ENCODE peak calls at places on chromosomes 1 and 21, in four cellular contexts. X is CD8-positive, alpha-beta T cell; G is foreskin fibroblast; V is activated CD8-positive, alpha-beta memory T cell treated with anti-CD3 and anti-CD28 coated beads for 1 hour. N is an unnamed sample.

GRCh38 chr1:199550384-199551067 is 477.0 kb upstream of the NR5A2 start:
- DNase-seq in X (no peak), G (peak; percentile 65), V (no peak), N (no peak)

GRCh38 chr1:94537254-94537653 is 4.3 kb downstream of the F3 start:
- DNase-seq in X (no peak), G (no peak), V (no peak), N (no peak)

GRCh38 chr1:54950361-54951163 is 29.9 kb upstream of the TMEM61 start:
- DNase-seq in X (peak; percentile 60), G (peak; percentile 94), V (no peak), N (peak; percentile 82)

GRCh38 chr1:23864801-23865542 is 3.1 kb downstream of the FUCA1 start:
- DNase-seq in X (no peak), G (no peak), V (no peak), N (no peak)

GRCh38 chr1:172719066-172719627 is 60.2 kb downstream of the FASLG start:
- DNase-seq in X (no peak), G (peak; percentile 25), V (no peak), N (no peak)

GRCh38 chr21:14773777-14774345 is 227.7 kb upstream of the SAMSN1 start:
- DNase-seq in X (peak; percentile 63), G (no peak), V (no peak), N (peak; percentile 69)

GRCh38 chr21:14591277-14591876 is 45.3 kb upstream of the SAMSN1 start:
- DNase-seq in X (no peak), G (no peak), V (no peak), N (no peak)

GRCh38 chr1:161721738-161722343 is 497 bp downstream of the FCRLB start:
- DNase-seq in X (no peak), G (peak; percentile 95), V (no peak), N (no peak)

GRCh38 chr1:70916028-70916427 is 131.6 kb downstream of the PTGER3 start:
- DNase-seq in X (no peak), G (no peak), V (no peak), N (no peak)

GRCh38 chr1:98333406-98333805 is 328.1 kb upstream of the SNX7 start:
- DNase-seq in X (no peak), G (no peak), V (no peak), N (no peak)

GRCh38 chr1:159015440-159015909 is 5.8 kb downstream of the IFI16 start:
- DNase-seq in X (peak; percentile 74), G (peak; percentile 93), V (peak; percentile 27), N (no peak)

GRCh38 chr1:16145030-16145987 is 10.6 kb downstream of the EPHA2 start:
- DNase-seq in X (no peak), G (peak; percentile 96), V (no peak), N (peak; percentile 77)

GRCh38 chr1:89637496-89637895 is 4.6 kb downstream of the LRRC8C start:
- DNase-seq in X (no peak), G (peak; percentile 34), V (no peak), N (no peak)

GRCh38 chr1:220748091-220748934 is at the start of gene MTARC2:
- DNase-seq in X (no peak), G (peak; percentile 87), V (no peak), N (peak; percentile 44)

GRCh38 chr1:51551848-51552296 is 32.8 kb upstream of the EPS15 start:
- DNase-seq in X (no peak), G (no peak), V (no peak), N (no peak)

GRCh38 chr1:84021822-84022221 is 22.9 kb upstream of the TTLL7 start:
- DNase-seq in X (no peak), G (no peak), V (no peak), N (no peak)

GRCh38 chr1:19885821-19886220 is 3.6 kb downstream of the OTUD3 start:
- DNase-seq in X (no peak), G (peak; percentile 26), V (no peak), N (no peak)

GRCh38 chr1:9128161-9128519 is 762 bp downstream of the GPR157 start:
- DNase-seq in X (no peak), G (peak; percentile 42), V (no peak), N (no peak)

GRCh38 chr1:183998045-183998444 is 39.5 kb downstream of the COLGALT2 start:
- DNase-seq in X (no peak), G (no peak), V (no peak), N (no peak)

N was measured in endothelial cell.